ENCODE peak calls at places on chromosomes 2 and 18, in seven cellular contexts. B is AG10803, F is MCF 10A, P is right lobe of liver, C is D721Med, T is mammary epithelial cell, O is foreskin fibroblast. Y is an unnamed sample.

GRCh38 chr2:160343404-160343803 is 143.3 kb upstream of the ITGB6 start:
- DNase-seq in P (no peak), T (no peak), O (no peak), C (no peak), B (no peak), F (no peak), Y (no peak)

GRCh38 chr2:86157009-86157556 is 38.2 kb downstream of the IMMT start:
- DNase-seq in F (no peak), C (no peak), O (no peak), B (no peak), T (no peak), P (no peak), Y (no peak)

GRCh38 chr2:172643142-172643541 is 87.3 kb downstream of the PDK1 start:
- DNase-seq in B (no peak), F (peak), O (peak), C (no peak), T (peak), P (no peak), Y (no peak)

GRCh38 chr2:33477473-33478468 is 1.3 kb downstream of the RASGRP3 start:
- DNase-seq in O (no peak), T (no peak), P (no peak), F (no peak), B (no peak), C (no peak), Y (no peak)

GRCh38 chr18:12703714-12704113 is 872 bp downstream of the PSMG2 start:
- DNase-seq in F (no peak), B (peak), P (no peak), C (no peak), O (peak), T (peak), Y (no peak)

GRCh38 chr18:39635966-39636365 is 2070.4 kb upstream of the CELF4 start:
- DNase-seq in C (no peak), T (no peak), P (no peak), B (peak), F (no peak), O (no peak), Y (no peak)

GRCh38 chr2:37005118-37005868 is 39.0 kb upstream of the STRN start:
- DNase-seq in F (peak), C (no peak), B (peak), P (no peak), O (no peak), T (peak), Y (no peak)

GRCh38 chr2:158828378-158829136 is 33.4 kb downstream of the DAPL1 start:
- DNase-seq in T (no peak), C (no peak), B (peak), O (no peak), P (no peak), F (no peak), Y (no peak)

GRCh38 chr2:237264480-237265219 is 149.3 kb downstream of the COL6A3 start:
- DNase-seq in B (peak), P (no peak), O (peak), T (no peak), F (peak), C (no peak), Y (no peak)

GRCh38 chr2:95389256-95390119 is 13.0 kb upstream of the FAHD2A start:
- DNase-seq in O (peak), B (peak), F (peak), C (peak), P (no peak), T (peak), Y (no peak)

GRCh38 chr2:121030523-121030922 is 254.5 kb downstream of the TFCP2L1 start:
- DNase-seq in T (no peak), C (no peak), O (no peak), F (no peak), B (no peak), P (no peak), Y (no peak)

GRCh38 chr2:100239513-100240210 is 82.6 kb downstream of the LONRF2 start:
- DNase-seq in F (no peak), B (no peak), C (no peak), T (no peak), P (no peak), O (no peak), Y (peak)

GRCh38 chr2:100242416-100242815 is 79.9 kb downstream of the LONRF2 start:
- DNase-seq in B (no peak), T (no peak), C (no peak), F (no peak), P (no peak), O (no peak), Y (peak)

GRCh38 chr2:100240386-100240785 is 81.9 kb downstream of the LONRF2 start:
- DNase-seq in B (no peak), F (no peak), O (no peak), C (no peak), P (no peak), T (no peak), Y (peak)

GRCh38 chr2:100242891-100243670 is 79.2 kb downstream of the LONRF2 start:
- DNase-seq in T (peak), P (peak), C (no peak), B (peak), F (peak), O (peak), Y (peak)

GRCh38 chr2:100241236-100241635 is 81.1 kb downstream of the LONRF2 start:
- DNase-seq in C (no peak), B (no peak), P (no peak), F (no peak), O (no peak), T (no peak), Y (peak)
- TF ChIP-seq CTCF in C (no peak), B (no peak), P (no peak), F (no peak), O (no peak), T (no peak), Y (no peak)

GRCh38 chr18:37546023-37546537 is 19.5 kb downstream of the CELF4 start:
- DNase-seq in C (no peak), T (no peak), B (no peak), P (no peak), O (no peak), F (no peak), Y (no peak)
- TF ChIP-seq CTCF in C (no peak), T (no peak), B (no peak), P (no peak), O (no peak), F (no peak), Y (no peak)

GRCh38 chr2:74269667-74270066 is 71.3 kb downstream of the MTHFD2 start:
- DNase-seq in P (no peak), B (no peak), C (no peak), F (no peak), O (no peak), T (no peak), Y (no peak)

GRCh38 chr2:74261204-74261864 is 62.9 kb downstream of the MTHFD2 start:
- DNase-seq in F (peak), C (peak), B (peak), O (peak), T (peak), P (no peak), Y (no peak)

GRCh38 chr2:74264281-74264680 is 65.9 kb downstream of the MTHFD2 start:
- DNase-seq in F (no peak), C (no peak), B (no peak), P (no peak), O (no peak), T (no peak), Y (no peak)

GRCh38 chr2:74262681-74263080 is 64.3 kb downstream of the MTHFD2 start:
- DNase-seq in F (no peak), T (no peak), B (no peak), P (no peak), C (no peak), O (no peak), Y (no peak)

GRCh38 chr2:74267068-74267467 is 68.7 kb downstream of the MTHFD2 start:
- DNase-seq in B (no peak), O (no peak), T (peak), P (no peak), F (peak), C (no peak), Y (no peak)
- TF ChIP-seq CTCF in B (no peak), O (no peak), T (peak), P (peak), F (peak), C (peak), Y (peak)

GRCh38 chr2:241148891-241149674 is at the start of gene PASK:
- DNase-seq in C (peak), O (peak), P (peak), F (peak), B (peak), T (peak), Y (peak)

GRCh38 chr2:241150660-241151530 is 628 bp downstream of the PPP1R7 start:
- DNase-seq in O (no peak), P (no peak), B (no peak), T (no peak), F (no peak), C (no peak), Y (no peak)

GRCh38 chr2:241149675-241149924 is 328 bp upstream of the PASK start:
- DNase-seq in F (no peak), O (no peak), P (no peak), C (no peak), T (no peak), B (no peak), Y (no peak)

GRCh38 chr2:241148239-241148638 is 1.0 kb downstream of the PASK start:
- DNase-seq in B (no peak), T (no peak), O (no peak), F (no peak), P (no peak), C (no peak), Y (no peak)

GRCh38 chr2:241149925-241150659 is at the start of gene PPP1R7:
- DNase-seq in T (peak), O (peak), C (peak), B (peak), F (peak), P (peak), Y (peak)
- TF ChIP-seq CTCF in T (no peak), O (no peak), C (no peak), B (no peak), F (no peak), P (no peak), Y (peak)

GRCh38 chr18:43482600-43482999 is 205.3 kb upstream of the SYT4 start:
- DNase-seq in C (no peak), T (no peak), B (no peak), O (no peak), P (no peak), F (no peak), Y (no peak)

GRCh38 chr18:43482136-43482535 is 204.8 kb upstream of the SYT4 start:
- DNase-seq in O (no peak), P (no peak), C (no peak), B (no peak), T (no peak), F (no peak), Y (no peak)

GRCh38 chr18:43484710-43485109 is 207.4 kb upstream of the SYT4 start:
- DNase-seq in T (peak), C (no peak), O (no peak), B (no peak), F (peak), P (no peak), Y (no peak)

GRCh38 chr18:43486462-43486861 is 209.2 kb upstream of the SYT4 start:
- DNase-seq in B (no peak), P (no peak), O (no peak), C (no peak), F (peak), T (peak), Y (no peak)

DNA sequence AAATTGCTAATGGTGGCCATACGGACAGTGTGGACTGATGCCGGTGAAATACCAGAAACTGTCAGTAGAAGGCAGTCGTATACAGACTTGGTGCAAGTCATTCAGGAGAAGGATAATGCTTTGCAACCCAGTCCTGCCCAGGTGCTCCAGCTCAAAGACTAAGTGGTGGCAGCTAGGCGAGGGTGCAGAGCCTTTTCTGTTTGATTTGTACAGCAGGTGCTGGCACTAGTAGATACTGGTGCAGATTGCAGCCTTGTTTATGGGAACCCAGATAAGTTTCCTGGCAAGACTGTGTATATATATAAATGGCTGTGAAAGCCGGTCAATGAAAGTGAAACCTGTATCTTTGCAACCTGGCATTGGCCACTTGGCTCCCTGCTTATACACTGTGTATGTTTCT is 208.3 kb upstream of the SYT4 start:
- DNase-seq in F (no peak), O (no peak), T (no peak), B (no peak), C (no peak), P (no peak), Y (no peak)
- TF ChIP-seq CTCF in F (no peak), O (no peak), T (peak), B (no peak), C (no peak), P (no peak), Y (no peak)

GRCh38 chr18:6404834-6405233 is 9.9 kb downstream of the L3MBTL4 start:
- DNase-seq in C (no peak), P (no peak), T (no peak), F (no peak), B (no peak), O (no peak), Y (no peak)
- TF ChIP-seq CTCF in C (no peak), P (no peak), T (no peak), F (no peak), B (no peak), O (no peak), Y (no peak)

Y was measured in osteocyte.